ENCODE peak calls at places on chromosomes 13 and 19, in four cellular contexts. D is ovary, Z is body of pancreas, A is thyroid gland. X is an unnamed sample.

GRCh38 chr19:51394045-51394836 is 3.9 kb upstream of the C19orf84 start:
- DNase-seq in D (peak; percentile 90), Z (peak; percentile 95), A (peak; percentile 93), X (peak; percentile 93)

GRCh38 chr19:2166741-2167738 is 3.3 kb downstream of the DOT1L start:
- DNase-seq in D (peak; percentile 74), Z (peak; percentile 92), A (peak; percentile 97), X (peak; percentile 82)

GRCh38 chr13:99214232-99214631 is 13.6 kb downstream of the UBAC2 start:
- DNase-seq in D (no peak), Z (no peak), A (no peak), X (no peak)

GRCh38 chr13:44303681-44304432 is 69.8 kb upstream of the SERP2 start:
- DNase-seq in D (peak; percentile 72), Z (peak; percentile 62), A (peak; percentile 26), X (peak; percentile 41)

GRCh38 chr13:83995930-83996329 is 113.7 kb upstream of the SLITRK1 start:
- DNase-seq in D (no peak), Z (no peak), A (no peak), X (no peak)

GRCh38 chr19:35752746-35753350 is 4.0 kb downstream of the HSPB6 start:
- DNase-seq in D (peak; percentile 44), Z (no peak), A (no peak), X (peak; percentile 7)

GRCh38 chr13:113646376-113646775 is 11.6 kb downstream of the ATP4B start:
- DNase-seq in D (no peak), Z (peak; percentile 9), A (no peak), X (peak; percentile 48)

GRCh38 chr19:811007-811434 is 10.7 kb downstream of the PLPPR3 start:
- DNase-seq in D (no peak), Z (no peak), A (no peak), X (no peak)

GRCh38 chr13:42084722-42085121 is 36.3 kb downstream of the DGKH start:
- DNase-seq in D (no peak), Z (no peak), A (no peak), X (no peak)

GRCh38 chr19:35641515-35642151 is at the start of gene ETV2:
- DNase-seq in D (peak; percentile 48), Z (no peak), A (no peak), X (peak; percentile 34)

GRCh38 chr13:51804295-51805172 is 571 bp upstream of the DHRS12 start:
- DNase-seq in D (peak; percentile 64), Z (peak; percentile 56), A (peak; percentile 43), X (peak; percentile 53)

GRCh38 chr19:14118165-14119051 is 846 bp upstream of the PRKACA start:
- DNase-seq in D (peak; percentile 89), Z (peak; percentile 73), A (peak; percentile 81), X (peak; percentile 73)

GRCh38 chr13:36131931-36132297 is 732 bp upstream of the DCLK1 start:
- DNase-seq in D (peak; percentile 23), Z (peak; percentile 18), A (peak; percentile 71), X (no peak)

GRCh38 chr19:30546332-30546731 is 174.1 kb downstream of the ZNF536 start:
- DNase-seq in D (no peak), Z (no peak), A (no peak), X (no peak)

GRCh38 chr19:46492841-46493235 is 2.8 kb downstream of the PNMA8B start:
- DNase-seq in D (peak; percentile 44), Z (no peak), A (no peak), X (no peak)

GRCh38 chr13:42835012-42835411 is 53.6 kb downstream of the FAM216B start:
- DNase-seq in D (no peak), Z (no peak), A (no peak), X (no peak)

GRCh38 chr13:46759861-46760260 is 37.1 kb downstream of the ESD start:
- DNase-seq in D (no peak), Z (no peak), A (no peak), X (peak; percentile 20)

GRCh38 chr13:46761866-46762265 is 35.1 kb downstream of the ESD start:
- DNase-seq in D (no peak), Z (no peak), A (no peak), X (peak; percentile 43)

GRCh38 chr13:46756977-46757376 is 40.0 kb downstream of the ESD start:
- DNase-seq in D (no peak), Z (no peak), A (no peak), X (no peak)

GRCh38 chr13:46757640-46758039 is 39.3 kb downstream of the ESD start:
- DNase-seq in D (no peak), Z (no peak), A (no peak), X (no peak)

GRCh38 chr13:46761174-46761573 is 35.8 kb downstream of the ESD start:
- DNase-seq in D (no peak), Z (no peak), A (no peak), X (no peak)
- H3K4me1 ChIP-seq in D (no peaks in the 10 kb centered on the region), Z (peaks cover 6% of the 10 kb centered on the region), A (peaks cover 4% of the 10 kb centered on the region), X (peaks cover 55% of the 10 kb centered on the region)

GRCh38 chr13:27449936-27450828 is at the start of gene MTIF3:
- DNase-seq in D (peak; percentile 96), Z (peak; percentile 97), A (peak; percentile 98), X (peak; percentile 98)
- TF ChIP-seq POLR2A in D (peak; percentile 72), Z (peak; percentile 97), A (peak; percentile 7), X (peak; percentile 94)

GRCh38 chr19:54469496-54469934 is 3.6 kb downstream of the CDC42EP5 start:
- DNase-seq in D (peak; percentile 34), Z (peak; percentile 63), A (no peak), X (peak; percentile 76)
- H3K4me1 ChIP-seq in D (peaks cover 4% of the 10 kb centered on the region), Z (peaks cover 73% of the 10 kb centered on the region), A (peaks cover 19% of the 10 kb centered on the region), X (peaks cover 56% of the 10 kb centered on the region)

GRCh38 chr19:49876422-49877019 is 634 bp downstream of the AKT1S1 start:
- DNase-seq in D (peak; percentile 98), Z (peak; percentile 99), A (peak; percentile 98), X (peak; percentile 98)

GRCh38 chr19:49879243-49879960 is 1.9 kb downstream of the TBC1D17 start:
- DNase-seq in D (peak; percentile 32), Z (peak; percentile 14), A (no peak), X (no peak)

GRCh38 chr19:49877020-49877878 is at the start of the genes AKT1S1 and TBC1D17:
- DNase-seq in D (peak; percentile 100), Z (peak; percentile 100), A (peak; percentile 99), X (peak; percentile 99)

GRCh38 chr19:49878744-49879070 is 1.2 kb downstream of the TBC1D17 start:
- DNase-seq in D (peak; percentile 45), Z (peak; percentile 15), A (no peak), X (no peak)

GRCh38 chr19:49877879-49878743 is 609 bp downstream of the TBC1D17 start:
- DNase-seq in D (peak; percentile 99), Z (peak; percentile 98), A (peak; percentile 98), X (peak; percentile 99)
- TF ChIP-seq POLR2A in D (no peak), Z (no peak), A (no peak), X (peak; percentile 5)

DNA sequence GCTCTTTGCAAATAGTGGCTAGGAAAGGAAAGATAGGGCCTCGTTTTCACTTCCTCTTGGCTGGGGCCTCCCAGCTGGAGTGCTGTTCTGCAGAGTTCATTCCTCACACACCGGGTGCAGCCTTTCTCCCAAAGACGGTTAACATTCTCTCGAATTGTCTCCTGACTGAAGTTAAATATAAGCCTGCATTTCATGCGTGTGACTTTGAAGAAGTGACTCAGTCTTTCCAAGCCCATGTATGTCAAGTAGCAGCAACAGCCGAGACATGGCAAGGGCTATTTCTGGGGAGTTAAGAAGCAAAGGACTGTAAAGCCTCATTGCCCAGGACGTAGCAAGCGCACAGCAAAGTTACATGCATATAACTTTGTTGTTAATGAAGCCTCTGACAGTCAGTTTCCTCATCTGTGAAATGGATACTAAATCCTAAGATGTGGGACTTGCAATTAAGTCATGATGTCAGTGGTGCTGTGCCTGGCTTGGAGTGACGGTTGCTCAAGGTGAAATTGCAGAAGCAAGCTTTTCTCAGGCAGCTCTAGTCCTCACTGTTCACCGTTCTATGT is 502.4 kb downstream of the MYO16 start:
- DNase-seq in D (no peak), Z (no peak), A (no peak), X (no peak)
- H3K4me1 ChIP-seq in D (no peaks in the 10 kb centered on the region), Z (no peaks in the 10 kb centered on the region), A (no peaks in the 10 kb centered on the region), X (no peaks in the 10 kb centered on the region)

X was measured in transverse colon.